ENCODE peak calls at places on chromosomes 1 and 21, in seven cellular contexts. One of them, this sample, is unnamed.

GRCh38 chr1:235601087-235601486 is 48.5 kb downstream of the GNG4 start:
- DNase-seq in RWPE2: no peak
- DNase-seq in breast epithelium: no peak
- DNase-seq in tibial artery: no peak
- DNase-seq in tibial nerve: no peak
- DNase-seq in left ventricle myocardium inferior: no peak
- DNase-seq in RWPE1: peak
- DNase-seq in this sample: peak

GRCh38 chr21:14215971-14216621 is at the start of gene RBM11:
- DNase-seq in RWPE1: peak
- DNase-seq in RWPE2: peak
- DNase-seq in left ventricle myocardium inferior: peak
- DNase-seq in tibial nerve: peak
- DNase-seq in tibial artery: peak
- DNase-seq in breast epithelium: peak
- DNase-seq in this sample: peak

GRCh38 chr1:73860421-73860950 is 337.5 kb downstream of the LRRIQ3 start:
- DNase-seq in tibial artery: no peak
- DNase-seq in left ventricle myocardium inferior: no peak
- DNase-seq in tibial nerve: no peak
- DNase-seq in RWPE1: no peak
- DNase-seq in breast epithelium: no peak
- DNase-seq in RWPE2: no peak
- DNase-seq in this sample: no peak

GRCh38 chr1:177170756-177171535 is at the start of gene BRINP2:
- DNase-seq in breast epithelium: peak
- DNase-seq in RWPE1: peak
- DNase-seq in tibial artery: no peak
- DNase-seq in left ventricle myocardium inferior: peak
- DNase-seq in tibial nerve: no peak
- DNase-seq in RWPE2: no peak
- DNase-seq in this sample: no peak

GRCh38 chr21:44995257-44995941 is 55.6 kb downstream of the SLX9 start:
- DNase-seq in left ventricle myocardium inferior: no peak
- DNase-seq in tibial nerve: no peak
- DNase-seq in tibial artery: no peak
- DNase-seq in RWPE1: no peak
- DNase-seq in breast epithelium: no peak
- DNase-seq in RWPE2: peak
- DNase-seq in this sample: no peak

GRCh38 chr1:53048960-53049573 is 12.9 kb upstream of the PODN start:
- DNase-seq in breast epithelium: no peak
- DNase-seq in RWPE1: no peak
- DNase-seq in tibial nerve: no peak
- DNase-seq in left ventricle myocardium inferior: no peak
- DNase-seq in RWPE2: no peak
- DNase-seq in tibial artery: no peak
- DNase-seq in this sample: no peak

GRCh38 chr1:27035344-27035743 is 22.7 kb upstream of the TENT5B start:
- DNase-seq in breast epithelium: no peak
- DNase-seq in RWPE2: no peak
- DNase-seq in tibial nerve: no peak
- DNase-seq in left ventricle myocardium inferior: no peak
- DNase-seq in RWPE1: no peak
- DNase-seq in tibial artery: no peak
- DNase-seq in this sample: no peak

GRCh38 chr1:209829716-209830115 is 1.9 kb downstream of the UTP25 start:
- DNase-seq in tibial nerve: no peak
- DNase-seq in RWPE1: no peak
- DNase-seq in breast epithelium: no peak
- DNase-seq in RWPE2: no peak
- DNase-seq in tibial artery: no peak
- DNase-seq in left ventricle myocardium inferior: no peak
- DNase-seq in this sample: no peak

GRCh38 chr1:8094481-8095241 is 68.6 kb upstream of the ERRFI1 start:
- DNase-seq in tibial artery: no peak
- DNase-seq in RWPE2: no peak
- DNase-seq in RWPE1: peak
- DNase-seq in left ventricle myocardium inferior: no peak
- DNase-seq in breast epithelium: no peak
- DNase-seq in tibial nerve: no peak
- DNase-seq in this sample: no peak

GRCh38 chr1:160637821-160638539 is 8.9 kb downstream of the SLAMF1 start:
- DNase-seq in tibial nerve: no peak
- DNase-seq in left ventricle myocardium inferior: no peak
- DNase-seq in breast epithelium: no peak
- DNase-seq in RWPE1: no peak
- DNase-seq in tibial artery: no peak
- DNase-seq in RWPE2: no peak
- DNase-seq in this sample: no peak

GRCh38 chr1:41313661-41314131 is 47.5 kb upstream of the FOXO6 start:
- DNase-seq in breast epithelium: no peak
- DNase-seq in RWPE1: no peak
- DNase-seq in tibial nerve: no peak
- DNase-seq in RWPE2: no peak
- DNase-seq in tibial artery: no peak
- DNase-seq in left ventricle myocardium inferior: no peak
- DNase-seq in this sample: no peak

GRCh38 chr1:3501856-3502665 is 47.6 kb downstream of the ARHGEF16 start:
- DNase-seq in breast epithelium: peak
- DNase-seq in tibial nerve: peak
- DNase-seq in RWPE1: peak
- DNase-seq in left ventricle myocardium inferior: peak
- DNase-seq in RWPE2: peak
- DNase-seq in tibial artery: peak
- DNase-seq in this sample: no peak

GRCh38 chr1:11654571-11655262 is at the start of gene FBXO44:
- DNase-seq in breast epithelium: peak
- DNase-seq in RWPE2: no peak
- DNase-seq in left ventricle myocardium inferior: peak
- DNase-seq in tibial nerve: peak
- DNase-seq in RWPE1: peak
- DNase-seq in tibial artery: no peak
- DNase-seq in this sample: peak

GRCh38 chr1:156898971-156899657 is 5.6 kb downstream of the PEAR1 start:
- DNase-seq in left ventricle myocardium inferior: no peak
- DNase-seq in tibial nerve: no peak
- DNase-seq in tibial artery: no peak
- DNase-seq in RWPE1: no peak
- DNase-seq in breast epithelium: no peak
- DNase-seq in RWPE2: no peak
- DNase-seq in this sample: no peak

GRCh38 chr1:202160377-202160940 is at the start of gene PTPN7:
- DNase-seq in RWPE1: no peak
- DNase-seq in tibial artery: no peak
- DNase-seq in RWPE2: no peak
- DNase-seq in left ventricle myocardium inferior: no peak
- DNase-seq in tibial nerve: no peak
- DNase-seq in breast epithelium: no peak
- DNase-seq in this sample: peak

DNA sequence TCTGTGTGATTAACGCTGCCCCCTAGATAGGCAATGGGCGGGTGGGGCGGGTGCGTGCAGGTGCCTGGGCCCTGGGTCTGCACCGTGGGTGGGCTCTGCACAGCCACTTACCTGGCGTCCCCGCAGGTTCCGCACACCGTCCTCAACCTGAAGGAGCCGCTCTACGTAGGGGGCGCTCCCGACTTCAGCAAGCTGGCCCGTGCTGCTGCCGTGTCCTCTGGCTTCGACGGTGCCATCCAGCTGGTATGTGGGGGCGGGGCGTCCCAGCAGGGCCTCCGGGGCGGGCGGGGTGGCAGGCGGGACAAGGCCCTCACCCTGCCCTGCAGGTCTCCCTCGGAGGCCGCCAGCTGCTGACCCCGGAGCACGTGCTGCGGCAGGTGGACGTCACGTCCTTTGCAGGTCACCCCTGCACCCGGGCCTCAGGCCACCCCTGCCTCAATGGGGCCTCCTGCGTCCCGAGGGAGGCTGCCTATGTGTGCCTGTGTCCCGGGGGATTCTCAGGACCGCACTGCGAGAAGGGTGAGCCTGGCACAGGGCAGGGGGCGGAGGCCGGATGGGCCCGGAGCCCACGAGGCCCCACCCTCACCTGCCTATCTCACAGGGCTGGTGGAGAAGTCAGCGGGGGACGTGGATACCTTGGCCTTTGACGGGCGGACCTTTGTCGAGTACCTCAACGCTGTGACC is 22.8 kb downstream of the RNF223 start:
- DNase-seq in left ventricle myocardium inferior: no peak
- DNase-seq in RWPE1: no peak
- DNase-seq in RWPE2: no peak
- DNase-seq in breast epithelium: no peak
- DNase-seq in tibial nerve: no peak
- DNase-seq in tibial artery: no peak
- DNase-seq in this sample: no peak
- TF ChIP-seq CTCF in left ventricle myocardium inferior: no peak
- TF ChIP-seq CTCF in RWPE1: no peak
- TF ChIP-seq CTCF in RWPE2: no peak
- TF ChIP-seq CTCF in breast epithelium: no peak
- TF ChIP-seq CTCF in tibial nerve: no peak
- TF ChIP-seq CTCF in tibial artery: no peak
- TF ChIP-seq CTCF in this sample: no peak

GRCh38 chr1:109790329-109790728 is 26.6 kb upstream of the EPS8L3 start:
- DNase-seq in breast epithelium: no peak
- DNase-seq in RWPE1: no peak
- DNase-seq in left ventricle myocardium inferior: no peak
- DNase-seq in tibial nerve: no peak
- DNase-seq in tibial artery: no peak
- DNase-seq in RWPE2: no peak
- DNase-seq in this sample: no peak

GRCh38 chr1:109791495-109792040 is 27.8 kb upstream of the EPS8L3 start:
- DNase-seq in RWPE1: no peak
- DNase-seq in left ventricle myocardium inferior: no peak
- DNase-seq in tibial nerve: no peak
- DNase-seq in breast epithelium: no peak
- DNase-seq in RWPE2: no peak
- DNase-seq in tibial artery: peak
- DNase-seq in this sample: no peak

GRCh38 chr1:109792056-109792831 is 28.5 kb upstream of the EPS8L3 start:
- DNase-seq in RWPE1: peak
- DNase-seq in left ventricle myocardium inferior: peak
- DNase-seq in tibial nerve: no peak
- DNase-seq in breast epithelium: peak
- DNase-seq in tibial artery: peak
- DNase-seq in RWPE2: peak
- DNase-seq in this sample: peak

GRCh38 chr1:109789771-109790170 is 26.0 kb upstream of the EPS8L3 start:
- DNase-seq in breast epithelium: no peak
- DNase-seq in RWPE2: no peak
- DNase-seq in tibial artery: peak
- DNase-seq in left ventricle myocardium inferior: no peak
- DNase-seq in RWPE1: no peak
- DNase-seq in tibial nerve: no peak
- DNase-seq in this sample: no peak

GRCh38 chr1:109790735-109791494 is 27.2 kb upstream of the EPS8L3 start:
- DNase-seq in breast epithelium: no peak
- DNase-seq in RWPE1: no peak
- DNase-seq in left ventricle myocardium inferior: peak
- DNase-seq in tibial nerve: no peak
- DNase-seq in RWPE2: no peak
- DNase-seq in tibial artery: peak
- DNase-seq in this sample: no peak
- TF ChIP-seq CTCF in breast epithelium: no peak
- TF ChIP-seq CTCF in RWPE1: no peak
- TF ChIP-seq CTCF in left ventricle myocardium inferior: peak
- TF ChIP-seq CTCF in tibial nerve: peak
- TF ChIP-seq CTCF in RWPE2: no peak
- TF ChIP-seq CTCF in tibial artery: peak
- TF ChIP-seq CTCF in this sample: no peak

DNA sequence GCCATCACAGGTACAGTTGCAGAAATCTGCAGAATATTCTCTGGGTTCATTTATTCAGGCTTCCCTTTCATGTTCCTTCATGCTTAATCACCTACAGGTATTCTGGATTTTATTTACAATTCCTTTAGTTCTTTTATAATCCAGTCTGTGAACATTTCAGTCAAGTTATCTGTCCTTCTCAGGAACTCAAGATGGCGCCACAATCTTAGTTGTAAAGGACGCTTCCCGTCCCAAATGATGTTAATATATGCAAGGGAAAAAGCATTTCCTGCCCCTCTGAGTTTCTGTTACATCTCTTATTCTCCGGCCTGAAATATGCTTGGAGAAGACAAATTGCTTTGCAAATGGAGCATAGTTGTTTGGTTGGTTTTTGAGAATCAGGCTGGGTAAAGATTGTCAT is 19.3 kb downstream of the F3 start:
- DNase-seq in RWPE2: no peak
- DNase-seq in RWPE1: no peak
- DNase-seq in tibial artery: no peak
- DNase-seq in tibial nerve: no peak
- DNase-seq in left ventricle myocardium inferior: no peak
- DNase-seq in breast epithelium: no peak
- DNase-seq in this sample: peak
- TF ChIP-seq CTCF in RWPE2: peak
- TF ChIP-seq CTCF in RWPE1: peak
- TF ChIP-seq CTCF in tibial artery: peak
- TF ChIP-seq CTCF in tibial nerve: no peak
- TF ChIP-seq CTCF in left ventricle myocardium inferior: peak
- TF ChIP-seq CTCF in breast epithelium: no peak
- TF ChIP-seq CTCF in this sample: no peak

GRCh38 chr1:183022202-183023145 is 746 bp upstream of the LAMC1 start:
- DNase-seq in breast epithelium: peak
- DNase-seq in left ventricle myocardium inferior: peak
- DNase-seq in tibial nerve: peak
- DNase-seq in RWPE1: peak
- DNase-seq in tibial artery: peak
- DNase-seq in RWPE2: peak
- DNase-seq in this sample: peak

GRCh38 chr1:183021405-183022201 is 1.6 kb upstream of the LAMC1 start:
- DNase-seq in breast epithelium: no peak
- DNase-seq in left ventricle myocardium inferior: no peak
- DNase-seq in RWPE2: no peak
- DNase-seq in tibial nerve: no peak
- DNase-seq in tibial artery: no peak
- DNase-seq in RWPE1: no peak
- DNase-seq in this sample: no peak

GRCh38 chr1:183023146-183023600 is at the start of gene LAMC1:
- DNase-seq in tibial nerve: peak
- DNase-seq in RWPE1: peak
- DNase-seq in left ventricle myocardium inferior: peak
- DNase-seq in tibial artery: peak
- DNase-seq in breast epithelium: peak
- DNase-seq in RWPE2: peak
- DNase-seq in this sample: peak

GRCh38 chr1:183019126-183019740 is 4.0 kb upstream of the LAMC1 start:
- DNase-seq in tibial artery: no peak
- DNase-seq in breast epithelium: no peak
- DNase-seq in RWPE2: no peak
- DNase-seq in RWPE1: no peak
- DNase-seq in left ventricle myocardium inferior: no peak
- DNase-seq in tibial nerve: no peak
- DNase-seq in this sample: peak

DNA sequence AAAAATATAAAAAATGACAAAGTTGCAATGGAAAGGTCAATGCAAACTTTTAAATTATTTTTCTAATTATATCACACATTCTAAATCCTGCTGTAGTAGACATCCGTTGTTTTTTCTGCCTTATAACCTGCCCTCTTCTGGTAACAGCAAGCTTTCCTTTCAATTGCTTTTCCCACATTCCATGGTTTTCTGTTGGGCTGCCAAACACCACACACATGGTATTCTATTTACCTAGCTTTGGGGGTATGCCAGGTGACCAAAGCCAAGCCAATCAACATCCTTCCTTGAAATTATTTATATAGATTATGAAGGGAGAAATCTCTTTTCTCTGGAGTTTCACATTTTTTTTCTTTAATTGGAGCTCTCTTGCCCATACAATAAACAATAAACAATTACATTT is 3.4 kb upstream of the LAMC1 start:
- DNase-seq in tibial artery: no peak
- DNase-seq in left ventricle myocardium inferior: no peak
- DNase-seq in RWPE1: no peak
- DNase-seq in RWPE2: no peak
- DNase-seq in breast epithelium: peak
- DNase-seq in tibial nerve: no peak
- DNase-seq in this sample: peak
- TF ChIP-seq CTCF in tibial artery: no peak
- TF ChIP-seq CTCF in left ventricle myocardium inferior: peak
- TF ChIP-seq CTCF in RWPE1: peak
- TF ChIP-seq CTCF in RWPE2: peak
- TF ChIP-seq CTCF in breast epithelium: no peak
- TF ChIP-seq CTCF in tibial nerve: no peak
- TF ChIP-seq CTCF in this sample: no peak

This sample was measured in Calu3.